ENCODE peak calls at places on chromosomes 11 and 22, in six cellular contexts. D, V, P, Z, S and A are unnamed samples.

GRCh38 chr11:68375337-68375736 is 62.9 kb downstream of the LRP5 start:
- DNase-seq in V (no peak), P (no peak), S (no peak), D (no peak), Z (no peak), A (no peak)

GRCh38 chr11:4610258-4610935 is 2.4 kb upstream of the TRIM68 start:
- DNase-seq in P (no peak), V (no peak), S (no peak), Z (no peak), D (no peak), A (peak; percentile 19)

GRCh38 chr11:3107608-3108182 is 50.5 kb upstream of the CARS1 start:
- DNase-seq in S (no peak), V (no peak), D (no peak), P (no peak), Z (no peak), A (no peak)

GRCh38 chr11:89381094-89381493 is 110.1 kb downstream of the NOX4 start:
- DNase-seq in D (peak; percentile 99), S (peak; percentile 80), V (no peak), Z (no peak), P (peak; percentile 93), A (peak; percentile 95)

GRCh38 chr22:20882855-20883254 is 24.0 kb downstream of the SNAP29 start:
- DNase-seq in Z (no peak), D (no peak), P (no peak), V (no peak), S (no peak), A (no peak)

GRCh38 chr11:76524461-76524860 is 79.6 kb downstream of the EMSY start:
- DNase-seq in D (peak; percentile 54), P (peak; percentile 62), V (no peak), S (peak; percentile 84), Z (peak; percentile 24), A (no peak)

GRCh38 chr11:68331338-68331947 is 19.1 kb downstream of the LRP5 start:
- DNase-seq in D (no peak), P (no peak), Z (no peak), S (no peak), V (no peak), A (no peak)

GRCh38 chr11:69305885-69306540 is 12.1 kb downstream of the MYEOV start:
- DNase-seq in D (no peak), V (no peak), P (no peak), S (no peak), Z (no peak), A (no peak)

GRCh38 chr11:122293298-122294023 is 177.4 kb upstream of the BLID start:
- DNase-seq in D (no peak), S (peak; percentile 40), P (peak; percentile 5), Z (no peak), V (no peak), A (peak; percentile 24)

GRCh38 chr11:94932503-94932902 is 40.9 kb downstream of the CWC15 start:
- DNase-seq in P (no peak), D (no peak), V (no peak), Z (no peak), S (no peak), A (no peak)

GRCh38 chr11:36848675-36849074 is 250.6 kb upstream of the RAG2 start:
- DNase-seq in Z (no peak), V (no peak), S (no peak), D (no peak), P (no peak), A (no peak)

GRCh38 chr11:133659542-133660201 is 127.4 kb upstream of the OPCML start:
- DNase-seq in P (no peak), V (no peak), Z (no peak), D (no peak), S (no peak), A (no peak)

GRCh38 chr11:69472053-69472765 is 9.3 kb upstream of the LINC01488 start:
- DNase-seq in V (no peak), P (no peak), D (no peak), Z (no peak), S (no peak), A (no peak)

GRCh38 chr11:17388609-17389204 is at the start of gene KCNJ11:
- DNase-seq in P (no peak), S (no peak), Z (no peak), D (no peak), V (peak; percentile 36), A (no peak)

GRCh38 chr11:69422645-69423044 is 58.8 kb upstream of the LINC01488 start:
- DNase-seq in D (no peak), Z (no peak), S (no peak), P (no peak), V (no peak), A (no peak)

GRCh38 chr22:43168416-43169309 is 17.3 kb downstream of the TSPO start:
- DNase-seq in D (peak; percentile 45), V (no peak), P (peak; percentile 30), S (no peak), Z (no peak), A (peak; percentile 91)

GRCh38 chr11:16193897-16194381 is 162.4 kb downstream of the SOX6 start:
- DNase-seq in D (peak; percentile 57), S (no peak), Z (no peak), V (no peak), P (no peak), A (no peak)

GRCh38 chr11:65973439-65974110 is 12.0 kb downstream of the SART1 start:
- DNase-seq in Z (no peak), P (peak; percentile 87), S (peak; percentile 82), V (no peak), D (peak; percentile 58), A (no peak)

GRCh38 chr22:47189056-47189916 is 426.8 kb downstream of the TBC1D22A start:
- DNase-seq in Z (no peak), S (no peak), P (no peak), D (no peak), V (no peak), A (no peak)

GRCh38 chr22:31789803-31790202 is 36.0 kb downstream of the DEPDC5 start:
- DNase-seq in S (no peak), Z (no peak), V (no peak), P (no peak), D (no peak), A (no peak)

GRCh38 chr22:36381513-36382079 is 6.2 kb downstream of the MYH9 start:
- DNase-seq in P (no peak), D (no peak), Z (no peak), S (peak; percentile 1), V (no peak), A (no peak)

GRCh38 chr22:49091917-49092545 is 735.6 kb downstream of the BRD1 start:
- DNase-seq in Z (no peak), P (no peak), V (no peak), D (no peak), S (no peak), A (no peak)

GRCh38 chr11:64894070-64894811 is 15.8 kb upstream of the EHD1 start:
- DNase-seq in Z (no peak), D (peak; percentile 34), P (peak; percentile 39), V (peak; percentile 80), S (peak; percentile 83), A (peak; percentile 84)

GRCh38 chr11:110763249-110764011 is 51.2 kb upstream of the ARHGAP20 start:
- DNase-seq in P (no peak), V (no peak), D (peak; percentile 78), Z (no peak), S (no peak), A (peak; percentile 75)

GRCh38 chr11:79304599-79305212 is 136.1 kb downstream of the TENM4 start:
- DNase-seq in S (no peak), D (no peak), Z (no peak), V (no peak), P (no peak), A (peak; percentile 4)

GRCh38 chr11:47716692-47717091 is 1.5 kb upstream of the AGBL2 start:
- DNase-seq in Z (no peak), S (no peak), D (no peak), P (no peak), V (no peak), A (no peak)

GRCh38 chr11:68677432-68677831 is 6.9 kb upstream of the GAL start:
- DNase-seq in D (peak; percentile 92), S (peak; percentile 94), V (no peak), P (peak; percentile 75), Z (peak; percentile 59), A (peak; percentile 33)

DNA sequence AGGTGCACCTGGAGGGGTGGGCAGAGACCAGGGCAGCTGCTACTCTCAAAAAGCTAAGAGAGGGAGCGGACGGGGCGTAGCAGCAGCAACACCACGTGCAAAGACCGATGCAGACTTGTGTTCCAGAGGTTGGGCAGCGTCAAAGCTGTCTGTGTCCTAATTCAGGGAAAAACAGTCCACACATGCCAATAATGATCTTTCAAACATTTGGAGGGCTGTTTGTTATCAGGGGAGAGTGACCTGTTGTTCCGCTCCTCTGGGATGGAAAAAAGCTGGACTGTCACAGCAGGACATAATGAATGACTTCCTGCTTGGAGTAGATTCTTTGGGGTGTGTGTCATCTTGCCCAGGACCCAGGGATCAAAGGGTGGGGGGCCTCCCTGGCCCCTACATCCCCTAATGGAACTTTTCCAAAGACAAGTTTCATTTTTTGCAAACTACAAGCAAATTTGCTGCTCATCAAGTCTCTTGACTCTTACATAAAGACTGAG is 6.2 kb upstream of the FBLN1 start:
- DNase-seq in P (no peak), V (no peak), Z (no peak), S (no peak), D (peak; percentile 41), A (no peak)
- H3K4me1 ChIP-seq in P (peaks cover 4% of the 10 kb centered on the region), V (peaks cover 9% of the 10 kb centered on the region), Z (peaks cover 5% of the 10 kb centered on the region), S (no peaks in the 10 kb centered on the region), D (peaks cover 13% of the 10 kb centered on the region), A (peaks cover 34% of the 10 kb centered on the region)

GRCh38 chr11:96307748-96308133 is 35.3 kb downstream of the MAML2 start:
- DNase-seq in P (peak; percentile 90), D (peak; percentile 93), S (peak; percentile 98), V (no peak), Z (peak; percentile 84), A (peak; percentile 83)
- H3K9ac ChIP-seq in P (peak overlapping the region; percentile 98), D (peak overlapping the region; percentile 69), S (peak overlapping the region; percentile 90), V (no peak overlapping the region), Z (peak overlapping the region; percentile 66), A (peak overlapping the region; percentile 78)

GRCh38 chr11:128506384-128506783 is 81.0 kb downstream of the ETS1 start:
- DNase-seq in Z (no peak), V (no peak), P (no peak), S (no peak), D (no peak), A (peak; percentile 19)
- H3K4me3 ChIP-seq in Z (no peak overlapping the region), V (no peak overlapping the region), P (no peak overlapping the region), S (peak overlapping the region; percentile 54), D (no peak overlapping the region), A (peak overlapping the region; percentile 68)

GRCh38 chr11:96326954-96327353 is 16.0 kb downstream of the MAML2 start:
- DNase-seq in S (no peak), D (no peak), P (no peak), Z (no peak), V (no peak), A (no peak)
- H3K4me1 ChIP-seq in S (peaks cover 43% of the 10 kb centered on the region), D (peaks cover 19% of the 10 kb centered on the region), P (peaks cover 26% of the 10 kb centered on the region), Z (peaks cover 20% of the 10 kb centered on the region), V (peaks cover 8% of the 10 kb centered on the region), A (peaks cover 68% of the 10 kb centered on the region)

GRCh38 chr22:27670701-27671412 is 130.7 kb downstream of the MN1 start:
- DNase-seq in P (no peak), V (peak; percentile 98), D (no peak), Z (peak; percentile 34), S (peak; percentile 32), A (no peak)
- H3K9ac ChIP-seq in P (no peak overlapping the region), V (peak overlapping the region; percentile 85), D (no peak overlapping the region), Z (peak overlapping the region; percentile 64), S (peak overlapping the region; percentile 45), A (no peak overlapping the region)